ENCODE peak calls at places on chromosome X, in five cellular contexts. G is body of pancreas, D is pancreas, K is tibial artery, W is GM23248. I is an unnamed sample.

GRCh38 chrX:20141281-20142220 is at the start of gene EIF1AX:
- DNase-seq in G (peak; percentile 98), D (peak; percentile 98), K (peak; percentile 97), W (peak; percentile 97), I (peak; percentile 71)

GRCh38 chrX:119552508-119552907 is 12.7 kb downstream of the STEEP1 start:
- DNase-seq in G (no peak), D (no peak), K (no peak), W (peak; percentile 52), I (no peak)

GRCh38 chrX:141278306-141278705 is 36.0 kb upstream of the SPANXC start:
- DNase-seq in G (peak; percentile 1), D (no peak), K (no peak), W (peak; percentile 29), I (no peak)

GRCh38 chrX:77785746-77786548 is at the start of gene ATRX:
- DNase-seq in G (peak; percentile 76), D (peak; percentile 72), K (peak; percentile 63), W (peak; percentile 87), I (no peak)

GRCh38 chrX:15322472-15322871 is 7.0 kb upstream of the ASB11 start:
- DNase-seq in G (no peak), D (no peak), K (no peak), W (no peak), I (no peak)

GRCh38 chrX:131907488-131908314 is 115.4 kb upstream of the STK26 start:
- DNase-seq in G (no peak), D (no peak), K (no peak), W (no peak), I (no peak)

GRCh38 chrX:68994135-68994882 is 165.5 kb downstream of the EFNB1 start:
- DNase-seq in G (peak; percentile 21), D (no peak), K (no peak), W (no peak), I (no peak)

GRCh38 chrX:19446397-19446796 is 68.9 kb downstream of the MAP3K15 start:
- DNase-seq in G (no peak), D (no peak), K (no peak), W (no peak), I (no peak)

GRCh38 chrX:110322603-110323002 is 4.7 kb upstream of the AMMECR1 start:
- DNase-seq in G (no peak), D (no peak), K (no peak), W (peak; percentile 56), I (no peak)

GRCh38 chrX:87808576-87809243 is 291.1 kb downstream of the KLHL4 start:
- DNase-seq in G (no peak), D (peak; percentile 47), K (no peak), W (no peak), I (no peak)

GRCh38 chrX:20325786-20326388 is 59.2 kb upstream of the RPS6KA3 start:
- DNase-seq in G (no peak), D (no peak), K (no peak), W (no peak), I (no peak)

GRCh38 chrX:38282044-38282443 is 45.3 kb downstream of the RPGR start:
- DNase-seq in G (no peak), D (no peak), K (no peak), W (peak; percentile 37), I (no peak)

GRCh38 chrX:63012574-63012973 is 338.6 kb downstream of the SPIN4 start:
- DNase-seq in G (no peak), D (no peak), K (no peak), W (peak; percentile 0), I (no peak)

GRCh38 chrX:29478336-29479069 is 736.9 kb upstream of the MAGEB2 start:
- DNase-seq in G (peak; percentile 2), D (no peak), K (no peak), W (peak; percentile 57), I (no peak)

GRCh38 chrX:87664381-87664780 is 146.8 kb downstream of the KLHL4 start:
- DNase-seq in G (no peak), D (no peak), K (no peak), W (peak; percentile 9), I (peak; percentile 38)

DNA sequence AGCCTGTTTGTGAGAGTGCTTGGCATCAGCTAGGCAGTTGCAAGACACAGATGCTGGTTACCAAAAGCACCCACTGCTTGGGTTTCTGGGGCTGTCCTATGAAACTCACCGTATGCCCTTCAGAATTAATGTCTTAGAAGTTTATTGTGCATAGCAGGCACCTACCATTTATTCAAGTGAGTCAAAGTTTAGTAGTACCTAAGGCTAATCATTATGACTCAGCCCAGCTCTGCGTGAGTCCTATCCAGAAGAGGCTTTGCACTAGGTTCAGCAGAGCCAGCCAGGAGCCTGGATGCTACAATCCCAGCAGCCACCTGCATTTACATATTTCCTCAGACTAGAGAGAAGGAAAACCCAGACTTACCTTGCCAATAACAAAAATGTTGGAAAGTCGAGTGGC is 4.2 kb downstream of the RPS4X start:
- DNase-seq in G (no peak), D (no peak), K (no peak), W (peak; percentile 75), I (no peak)
- H3K4me1 ChIP-seq in G (peaks cover 17% of the 10 kb centered on the region), D (peaks cover 12% of the 10 kb centered on the region), K (peaks cover 11% of the 10 kb centered on the region), W (peaks cover 53% of the 10 kb centered on the region), I (peaks cover 38% of the 10 kb centered on the region)

GRCh38 chrX:129779086-129779672 is 570 bp upstream of the SASH3 start:
- DNase-seq in G (no peak), D (no peak), K (no peak), W (no peak), I (no peak)

GRCh38 chrX:129779747-129780146 is at the start of gene SASH3:
- DNase-seq in G (peak; percentile 62), D (no peak), K (peak; percentile 55), W (no peak), I (no peak)

GRCh38 chrX:129781134-129782014 is 1.6 kb downstream of the SASH3 start:
- DNase-seq in G (peak; percentile 58), D (no peak), K (peak; percentile 34), W (no peak), I (no peak)

GRCh38 chrX:129782015-129782495 is 2.3 kb downstream of the SASH3 start:
- DNase-seq in G (no peak), D (no peak), K (no peak), W (no peak), I (no peak)

GRCh38 chrX:129780441-129781105 is 824 bp downstream of the SASH3 start:
- DNase-seq in G (no peak), D (no peak), K (no peak), W (no peak), I (no peak)
- H3K4me1 ChIP-seq in G (no peaks in the 10 kb centered on the region), D (no peaks in the 10 kb centered on the region), K (no peaks in the 10 kb centered on the region), W (no peaks in the 10 kb centered on the region), I (no peaks in the 10 kb centered on the region)

GRCh38 chrX:103729015-103729414 is 18.3 kb downstream of the TMEM31 start:
- DNase-seq in G (no peak), D (no peak), K (no peak), W (no peak), I (no peak)

GRCh38 chrX:103727115-103727514 is 16.4 kb downstream of the TMEM31 start:
- DNase-seq in G (no peak), D (no peak), K (no peak), W (no peak), I (no peak)

GRCh38 chrX:103730746-103731508 is 20.2 kb downstream of the TMEM31 start:
- DNase-seq in G (peak; percentile 2), D (no peak), K (no peak), W (peak; percentile 88), I (no peak)

GRCh38 chrX:103733017-103733416 is 22.3 kb downstream of the TMEM31 start:
- DNase-seq in G (no peak), D (no peak), K (no peak), W (peak; percentile 43), I (no peak)

DNA sequence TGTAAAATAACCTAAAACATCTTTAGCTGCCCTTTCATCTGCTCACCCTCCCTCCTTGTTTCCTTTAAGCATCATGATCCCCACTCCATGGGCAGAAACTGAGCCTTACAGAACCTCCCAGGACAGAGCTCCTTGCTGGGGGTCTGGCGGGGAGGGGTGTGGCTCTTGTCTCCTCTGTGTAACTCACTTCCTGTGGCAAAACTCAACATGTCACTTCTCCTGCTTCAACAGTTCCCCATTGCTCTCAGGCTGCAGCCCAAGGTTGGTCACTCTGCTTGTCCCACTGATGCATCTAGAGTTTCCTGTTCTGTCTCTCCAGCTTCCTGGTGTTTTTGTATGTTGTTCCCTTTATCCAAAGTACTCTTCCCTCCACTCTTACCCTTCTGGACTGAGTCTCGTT is 19.4 kb downstream of the TMEM31 start:
- DNase-seq in G (no peak), D (no peak), K (no peak), W (peak; percentile 5), I (no peak)
- H3K4me1 ChIP-seq in G (no peaks in the 10 kb centered on the region), D (no peaks in the 10 kb centered on the region), K (no peaks in the 10 kb centered on the region), W (peaks cover 44% of the 10 kb centered on the region), I (no peaks in the 10 kb centered on the region)

GRCh38 chrX:12954376-12954775 is 20.5 kb upstream of the TMSB4X start:
- DNase-seq in G (no peak), D (no peak), K (no peak), W (no peak), I (no peak)

GRCh38 chrX:12954981-12955380 is 19.9 kb upstream of the TMSB4X start:
- DNase-seq in G (no peak), D (no peak), K (no peak), W (no peak), I (no peak)

GRCh38 chrX:12951590-12951965 is 23.3 kb upstream of the TMSB4X start:
- DNase-seq in G (no peak), D (no peak), K (no peak), W (no peak), I (no peak)

GRCh38 chrX:12950851-12951589 is 23.9 kb upstream of the TMSB4X start:
- DNase-seq in G (no peak), D (no peak), K (no peak), W (peak; percentile 3), I (no peak)

DNA sequence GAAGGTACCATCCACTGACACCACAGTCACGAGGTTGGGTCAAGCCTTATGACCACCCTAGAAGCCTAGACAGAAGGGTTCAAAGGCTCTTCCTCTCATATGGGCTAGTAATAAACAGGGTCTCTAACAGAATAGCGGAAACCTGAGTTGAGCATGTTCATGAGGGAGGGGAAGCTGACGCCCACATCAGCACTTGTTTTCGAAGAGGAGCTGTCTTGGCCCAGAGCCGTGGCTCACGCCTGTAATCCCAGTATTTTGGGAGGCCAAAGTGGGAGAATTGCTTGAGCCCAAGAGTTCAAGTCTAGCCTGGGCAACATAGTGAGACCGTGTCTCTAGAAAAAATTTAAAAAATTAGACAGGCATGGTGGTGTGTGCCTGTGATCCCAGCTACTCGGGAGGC is 21.5 kb upstream of the TMSB4X start:
- DNase-seq in G (no peak), D (no peak), K (no peak), W (no peak), I (no peak)
- H3K4me1 ChIP-seq in G (peaks cover 17% of the 10 kb centered on the region), D (peaks cover 12% of the 10 kb centered on the region), K (peaks cover 21% of the 10 kb centered on the region), W (peaks cover 34% of the 10 kb centered on the region), I (peaks cover 9% of the 10 kb centered on the region)

GRCh38 chrX:154728791-154729190 is 22.1 kb downstream of the GAB3 start:
- DNase-seq in G (no peak), D (no peak), K (no peak), W (no peak), I (no peak)
- H3K4me1 ChIP-seq in G (peaks cover 33% of the 10 kb centered on the region), D (peaks cover 5% of the 10 kb centered on the region), K (peaks cover 74% of the 10 kb centered on the region), W (peaks cover 53% of the 10 kb centered on the region), I (peaks cover 71% of the 10 kb centered on the region)

DNA sequence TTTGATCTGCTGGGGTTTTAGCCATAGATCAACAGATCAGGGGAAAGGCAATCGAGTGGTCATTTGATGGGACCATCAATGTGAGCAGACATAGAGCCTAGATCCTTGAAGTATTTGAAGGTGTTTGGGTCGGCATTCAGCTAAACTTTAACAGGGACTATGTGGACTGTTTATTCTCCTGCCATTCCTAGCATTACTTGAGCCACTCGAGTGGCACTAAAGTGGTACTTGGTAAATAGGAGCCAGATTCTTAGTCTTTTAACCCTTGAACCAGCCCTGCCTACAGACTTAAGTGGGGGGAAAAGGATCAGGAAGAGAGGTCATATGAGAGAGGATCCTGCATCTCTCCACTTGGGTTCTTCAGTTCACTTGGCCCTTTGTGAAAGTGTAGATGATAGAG is 3.8 kb downstream of the MSN start:
- DNase-seq in G (no peak), D (no peak), K (no peak), W (no peak), I (no peak)
- H3K4me1 ChIP-seq in G (peaks cover 8% of the 10 kb centered on the region), D (no peaks in the 10 kb centered on the region), K (peaks cover 70% of the 10 kb centered on the region), W (peaks cover 58% of the 10 kb centered on the region), I (peaks cover 17% of the 10 kb centered on the region)

GRCh38 chrX:17529349-17529748 is 154.3 kb downstream of the NHS start:
- DNase-seq in G (no peak), D (no peak), K (no peak), W (peak; percentile 34), I (no peak)
- H3K4me1 ChIP-seq in G (peaks cover 12% of the 10 kb centered on the region), D (no peaks in the 10 kb centered on the region), K (peaks cover 57% of the 10 kb centered on the region), W (peaks cover 31% of the 10 kb centered on the region), I (no peaks in the 10 kb centered on the region)